ENCODE peak calls at places on chromosome 2, in six cellular contexts. One of them, this sample, is unnamed.

GRCh38 chr2:163723881-163724280 is 11.9 kb downstream of the FIGN start:
- DNase-seq in pancreas: no peak
- DNase-seq in brain microvascular endothelial cell: no peak
- DNase-seq in suprapubic skin: no peak
- DNase-seq in cardiac muscle cell: no peak
- DNase-seq in neural progenitor cell: no peak
- DNase-seq in this sample: no peak

GRCh38 chr2:86673976-86674670 is 46.0 kb upstream of the RMND5A start:
- DNase-seq in cardiac muscle cell: peak; percentile 29
- DNase-seq in neural progenitor cell: no peak
- DNase-seq in pancreas: no peak
- DNase-seq in suprapubic skin: no peak
- DNase-seq in brain microvascular endothelial cell: no peak
- DNase-seq in this sample: no peak

GRCh38 chr2:190469770-190470169 is 61.6 kb downstream of the MFSD6 start:
- DNase-seq in cardiac muscle cell: peak; percentile 79
- DNase-seq in suprapubic skin: no peak
- DNase-seq in neural progenitor cell: no peak
- DNase-seq in brain microvascular endothelial cell: peak; percentile 64
- DNase-seq in pancreas: peak; percentile 8
- DNase-seq in this sample: peak; percentile 37

GRCh38 chr2:125227843-125228392 is 1202.8 kb downstream of the CNTNAP5 start:
- DNase-seq in suprapubic skin: no peak
- DNase-seq in neural progenitor cell: no peak
- DNase-seq in brain microvascular endothelial cell: no peak
- DNase-seq in pancreas: no peak
- DNase-seq in cardiac muscle cell: no peak
- DNase-seq in this sample: no peak

GRCh38 chr2:46723346-46723745 is 192.3 kb downstream of the MCFD2 start:
- DNase-seq in neural progenitor cell: no peak
- DNase-seq in cardiac muscle cell: no peak
- DNase-seq in brain microvascular endothelial cell: no peak
- DNase-seq in suprapubic skin: no peak
- DNase-seq in pancreas: no peak
- DNase-seq in this sample: no peak

GRCh38 chr2:181430406-181431199 is 26.6 kb upstream of the ITGA4 start:
- DNase-seq in pancreas: no peak
- DNase-seq in brain microvascular endothelial cell: no peak
- DNase-seq in cardiac muscle cell: peak; percentile 14
- DNase-seq in neural progenitor cell: no peak
- DNase-seq in suprapubic skin: no peak
- DNase-seq in this sample: no peak

GRCh38 chr2:203347375-203347774 is 19.2 kb downstream of the ABI2 start:
- DNase-seq in brain microvascular endothelial cell: no peak
- DNase-seq in suprapubic skin: no peak
- DNase-seq in cardiac muscle cell: no peak
- DNase-seq in pancreas: no peak
- DNase-seq in neural progenitor cell: no peak
- DNase-seq in this sample: no peak

GRCh38 chr2:61187069-61187468 is 25.1 kb downstream of the C2orf74 start:
- DNase-seq in cardiac muscle cell: no peak
- DNase-seq in neural progenitor cell: no peak
- DNase-seq in brain microvascular endothelial cell: no peak
- DNase-seq in pancreas: no peak
- DNase-seq in suprapubic skin: no peak
- DNase-seq in this sample: no peak

GRCh38 chr2:3476386-3477033 is 42.8 kb downstream of the ADI1 start:
- DNase-seq in neural progenitor cell: peak; percentile 39
- DNase-seq in brain microvascular endothelial cell: no peak
- DNase-seq in cardiac muscle cell: no peak
- DNase-seq in pancreas: no peak
- DNase-seq in suprapubic skin: no peak
- DNase-seq in this sample: no peak

GRCh38 chr2:11750422-11750821 is 4.0 kb downstream of the LPIN1 start:
- DNase-seq in neural progenitor cell: no peak
- DNase-seq in cardiac muscle cell: no peak
- DNase-seq in brain microvascular endothelial cell: no peak
- DNase-seq in pancreas: no peak
- DNase-seq in suprapubic skin: no peak
- DNase-seq in this sample: no peak

GRCh38 chr2:49254401-49254800 is 100.1 kb upstream of the FSHR start:
- DNase-seq in pancreas: no peak
- DNase-seq in cardiac muscle cell: no peak
- DNase-seq in neural progenitor cell: no peak
- DNase-seq in suprapubic skin: no peak
- DNase-seq in brain microvascular endothelial cell: no peak
- DNase-seq in this sample: no peak

GRCh38 chr2:144629937-144630336 is 110.0 kb upstream of the ZEB2 start:
- DNase-seq in neural progenitor cell: no peak
- DNase-seq in brain microvascular endothelial cell: no peak
- DNase-seq in suprapubic skin: no peak
- DNase-seq in cardiac muscle cell: no peak
- DNase-seq in pancreas: no peak
- DNase-seq in this sample: no peak

GRCh38 chr2:172351586-172351985 is 75.8 kb upstream of the ITGA6 start:
- DNase-seq in cardiac muscle cell: no peak
- DNase-seq in pancreas: no peak
- DNase-seq in brain microvascular endothelial cell: no peak
- DNase-seq in suprapubic skin: no peak
- DNase-seq in neural progenitor cell: no peak
- DNase-seq in this sample: no peak

GRCh38 chr2:42401773-42402172 is 40.8 kb upstream of the COX7A2L start:
- DNase-seq in cardiac muscle cell: no peak
- DNase-seq in neural progenitor cell: no peak
- DNase-seq in pancreas: no peak
- DNase-seq in brain microvascular endothelial cell: no peak
- DNase-seq in suprapubic skin: no peak
- DNase-seq in this sample: no peak

GRCh38 chr2:39948016-39948719 is 169.1 kb upstream of the THUMPD2 start:
- DNase-seq in neural progenitor cell: no peak
- DNase-seq in cardiac muscle cell: peak; percentile 7
- DNase-seq in suprapubic skin: no peak
- DNase-seq in pancreas: no peak
- DNase-seq in brain microvascular endothelial cell: no peak
- DNase-seq in this sample: no peak

GRCh38 chr2:222320441-222321395 is 21.9 kb upstream of the PAX3 start:
- DNase-seq in brain microvascular endothelial cell: no peak
- DNase-seq in neural progenitor cell: peak; percentile 62
- DNase-seq in suprapubic skin: no peak
- DNase-seq in cardiac muscle cell: peak; percentile 43
- DNase-seq in pancreas: no peak
- DNase-seq in this sample: no peak

GRCh38 chr2:68359889-68360288 is 5.2 kb upstream of the PLEK start:
- DNase-seq in cardiac muscle cell: no peak
- DNase-seq in brain microvascular endothelial cell: no peak
- DNase-seq in pancreas: no peak
- DNase-seq in suprapubic skin: no peak
- DNase-seq in neural progenitor cell: no peak
- DNase-seq in this sample: no peak

GRCh38 chr2:218168635-218169462 is 2.1 kb upstream of the CXCR1 start:
- DNase-seq in brain microvascular endothelial cell: peak; percentile 26
- DNase-seq in neural progenitor cell: peak; percentile 73
- DNase-seq in suprapubic skin: no peak
- DNase-seq in pancreas: peak; percentile 14
- DNase-seq in cardiac muscle cell: peak; percentile 48
- DNase-seq in this sample: peak; percentile 27

DNA sequence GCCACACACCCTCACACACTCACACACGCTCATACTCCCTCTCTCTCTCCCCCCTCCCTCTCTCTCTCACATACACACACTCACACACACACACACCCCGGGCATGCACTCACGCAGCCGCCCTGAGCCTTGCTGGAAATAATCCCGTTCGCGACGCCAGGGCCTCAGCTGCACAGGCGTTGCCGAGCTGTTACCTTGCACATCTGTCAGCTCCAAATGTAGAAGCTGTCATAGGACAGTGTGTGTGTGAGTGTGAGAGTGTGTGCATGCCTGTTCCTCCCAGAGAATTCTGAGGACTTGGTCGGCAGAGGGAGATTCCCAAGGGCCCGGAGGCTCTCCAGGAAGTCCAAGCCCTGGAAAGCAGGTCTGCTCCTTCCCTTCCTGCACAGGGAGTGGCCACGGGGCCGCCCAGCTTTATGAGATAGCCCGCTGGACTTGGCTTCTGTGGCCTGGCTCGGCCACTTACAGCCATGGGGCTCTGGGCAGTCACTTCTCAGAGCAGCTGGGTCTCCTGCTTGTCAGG is 8.6 kb downstream of the SPR start:
- DNase-seq in brain microvascular endothelial cell: peak; percentile 36
- DNase-seq in cardiac muscle cell: peak; percentile 73
- DNase-seq in suprapubic skin: no peak
- DNase-seq in neural progenitor cell: peak; percentile 53
- DNase-seq in pancreas: peak; percentile 35
- DNase-seq in this sample: peak; percentile 46
- TF ChIP-seq CTCF in brain microvascular endothelial cell: no peak
- TF ChIP-seq CTCF in cardiac muscle cell: no peak
- TF ChIP-seq CTCF in suprapubic skin: no peak
- TF ChIP-seq CTCF in neural progenitor cell: no peak
- TF ChIP-seq CTCF in pancreas: no peak
- TF ChIP-seq CTCF in this sample: no peak

GRCh38 chr2:231670892-231671616 is 37.3 kb upstream of the PTMA start:
- DNase-seq in brain microvascular endothelial cell: no peak
- DNase-seq in pancreas: no peak
- DNase-seq in neural progenitor cell: peak; percentile 65
- DNase-seq in suprapubic skin: no peak
- DNase-seq in cardiac muscle cell: no peak
- DNase-seq in this sample: no peak
- TF ChIP-seq CTCF in brain microvascular endothelial cell: peak; percentile 46
- TF ChIP-seq CTCF in pancreas: no peak
- TF ChIP-seq CTCF in neural progenitor cell: peak; percentile 57
- TF ChIP-seq CTCF in suprapubic skin: peak; percentile 34
- TF ChIP-seq CTCF in cardiac muscle cell: peak; percentile 14
- TF ChIP-seq CTCF in this sample: no peak

GRCh38 chr2:135638825-135639224 is 102.8 kb upstream of the UBXN4 start:
- DNase-seq in cardiac muscle cell: no peak
- DNase-seq in brain microvascular endothelial cell: no peak
- DNase-seq in neural progenitor cell: peak; percentile 7
- DNase-seq in pancreas: no peak
- DNase-seq in suprapubic skin: no peak
- DNase-seq in this sample: no peak

GRCh38 chr2:135641156-135642068 is 100.2 kb upstream of the UBXN4 start:
- DNase-seq in neural progenitor cell: no peak
- DNase-seq in pancreas: no peak
- DNase-seq in cardiac muscle cell: no peak
- DNase-seq in brain microvascular endothelial cell: no peak
- DNase-seq in suprapubic skin: no peak
- DNase-seq in this sample: no peak

GRCh38 chr2:135636982-135637381 is 104.7 kb upstream of the UBXN4 start:
- DNase-seq in neural progenitor cell: no peak
- DNase-seq in brain microvascular endothelial cell: no peak
- DNase-seq in suprapubic skin: no peak
- DNase-seq in cardiac muscle cell: no peak
- DNase-seq in pancreas: no peak
- DNase-seq in this sample: no peak

GRCh38 chr2:135635212-135635835 is 104.0 kb downstream of the R3HDM1 start:
- DNase-seq in brain microvascular endothelial cell: no peak
- DNase-seq in neural progenitor cell: no peak
- DNase-seq in pancreas: no peak
- DNase-seq in cardiac muscle cell: no peak
- DNase-seq in suprapubic skin: no peak
- DNase-seq in this sample: no peak

DNA sequence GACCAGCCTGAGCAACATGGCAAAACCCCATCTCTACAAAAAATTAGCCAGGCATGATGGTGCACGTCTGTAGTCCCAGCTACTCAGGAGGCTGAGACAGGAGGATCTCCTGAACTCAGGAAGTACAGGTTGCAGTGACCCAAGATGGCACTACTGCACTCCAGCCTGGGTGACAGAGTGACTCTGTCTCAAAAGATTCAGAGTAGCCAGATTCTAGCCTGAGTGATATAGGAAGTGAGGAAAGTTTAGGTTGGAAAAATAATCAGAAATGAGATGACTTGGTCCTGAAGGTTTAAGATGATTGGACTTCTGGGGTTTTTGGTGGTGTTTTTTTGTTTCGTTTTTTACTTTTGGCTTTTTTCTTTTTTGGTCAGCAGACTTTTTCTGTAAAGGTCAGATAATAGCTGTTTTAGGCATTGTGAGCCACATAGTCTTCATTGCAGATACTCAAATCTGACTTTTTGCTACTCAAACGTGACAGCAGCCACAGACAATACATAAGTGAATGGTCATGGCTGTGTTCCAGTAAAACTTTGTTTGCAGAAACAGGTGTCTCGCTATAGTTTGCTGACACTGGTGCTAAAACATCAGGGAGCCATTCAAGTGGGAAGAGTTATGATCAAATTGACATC is 104.1 kb upstream of the UBXN4 start:
- DNase-seq in pancreas: no peak
- DNase-seq in cardiac muscle cell: no peak
- DNase-seq in neural progenitor cell: no peak
- DNase-seq in brain microvascular endothelial cell: no peak
- DNase-seq in suprapubic skin: no peak
- DNase-seq in this sample: no peak
- TF ChIP-seq CTCF in pancreas: no peak
- TF ChIP-seq CTCF in cardiac muscle cell: no peak
- TF ChIP-seq CTCF in neural progenitor cell: no peak
- TF ChIP-seq CTCF in brain microvascular endothelial cell: no peak
- TF ChIP-seq CTCF in suprapubic skin: no peak
- TF ChIP-seq CTCF in this sample: no peak

DNA sequence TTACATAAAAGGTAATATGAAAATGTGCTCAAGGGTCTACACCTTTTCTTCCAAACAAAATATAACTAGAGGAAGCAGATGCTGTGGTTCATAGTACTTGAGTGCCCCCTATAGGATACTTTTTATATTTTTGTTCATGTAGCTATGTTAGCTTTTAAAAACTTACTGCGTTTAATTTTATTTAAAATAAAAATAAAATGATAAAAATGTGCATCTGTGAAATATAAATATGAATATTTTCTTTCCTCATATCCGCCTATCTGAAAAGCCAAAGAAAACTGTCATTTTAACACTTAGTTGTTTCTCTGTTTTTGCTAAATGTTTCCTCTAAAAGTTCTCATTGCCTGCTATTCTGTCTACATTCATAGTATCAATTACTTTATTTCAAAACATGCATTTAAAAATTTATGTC is 9.6 kb upstream of the LRP1B start:
- DNase-seq in neural progenitor cell: peak; percentile 49
- DNase-seq in suprapubic skin: no peak
- DNase-seq in brain microvascular endothelial cell: no peak
- DNase-seq in cardiac muscle cell: peak; percentile 47
- DNase-seq in pancreas: no peak
- DNase-seq in this sample: no peak
- TF ChIP-seq CTCF in neural progenitor cell: peak; percentile 75
- TF ChIP-seq CTCF in suprapubic skin: peak; percentile 40
- TF ChIP-seq CTCF in brain microvascular endothelial cell: peak; percentile 42
- TF ChIP-seq CTCF in cardiac muscle cell: peak; percentile 54
- TF ChIP-seq CTCF in pancreas: peak; percentile 49
- TF ChIP-seq CTCF in this sample: peak; percentile 48

DNA sequence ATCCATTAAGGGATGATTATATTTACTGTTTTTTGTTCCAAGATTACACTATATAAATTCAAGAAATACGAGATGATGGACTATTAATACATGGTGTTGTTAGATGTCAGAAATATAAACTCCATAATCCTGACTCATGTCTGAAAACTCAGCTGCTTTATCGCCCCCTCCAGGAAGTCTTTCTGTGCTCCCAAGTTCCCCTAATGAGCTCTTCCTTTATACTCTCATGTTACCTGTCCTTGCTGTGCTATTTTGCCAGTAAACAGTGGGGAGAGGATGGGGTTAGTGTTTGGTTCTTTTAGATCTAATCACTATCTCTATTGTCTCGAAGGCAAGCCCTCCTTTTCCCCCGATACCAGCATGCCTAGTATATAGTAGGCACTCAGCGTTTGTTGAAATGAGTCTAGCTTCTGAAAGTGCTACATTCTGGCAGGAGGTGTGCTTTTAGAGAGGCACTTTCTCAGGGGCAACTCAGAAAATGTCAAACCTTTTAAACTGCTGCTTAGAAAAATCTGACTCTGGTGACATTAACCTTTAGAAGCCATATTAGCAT is 21.4 kb upstream of the BARD1 start:
- DNase-seq in neural progenitor cell: peak; percentile 27
- DNase-seq in suprapubic skin: no peak
- DNase-seq in brain microvascular endothelial cell: peak; percentile 27
- DNase-seq in pancreas: no peak
- DNase-seq in cardiac muscle cell: peak; percentile 36
- DNase-seq in this sample: no peak
- TF ChIP-seq CTCF in neural progenitor cell: peak; percentile 48
- TF ChIP-seq CTCF in suprapubic skin: no peak
- TF ChIP-seq CTCF in brain microvascular endothelial cell: peak; percentile 66
- TF ChIP-seq CTCF in pancreas: peak; percentile 30
- TF ChIP-seq CTCF in cardiac muscle cell: peak; percentile 53
- TF ChIP-seq CTCF in this sample: peak; percentile 30

This sample was measured in heart left ventricle.